ENCODE peak calls at places on chromosomes 6 and 20, in four cellular contexts. One of them, this sample, is unnamed. For H3K9me3 and H3K36me3, the result is how much of the 10 kb centered on the place peaks cover.

GRCh38 chr20:43770342-43770741 is 43.5 kb upstream of the GTSF1L start:
- DNase-seq in endodermal cell: no peak
- DNase-seq in psoas muscle: no peak
- DNase-seq in stomach: no peak
- DNase-seq in this sample: no peak

GRCh38 chr6:56334937-56335336 is 87.6 kb upstream of the COL21A1 start:
- DNase-seq in psoas muscle: no peak
- DNase-seq in stomach: no peak
- DNase-seq in endodermal cell: no peak
- DNase-seq in this sample: no peak

GRCh38 chr20:47710665-47711045 is 74.6 kb downstream of the SULF2 start:
- DNase-seq in psoas muscle: no peak
- DNase-seq in endodermal cell: no peak
- DNase-seq in stomach: no peak
- DNase-seq in this sample: no peak

GRCh38 chr20:51500311-51500710 is 42.2 kb downstream of the NFATC2 start:
- DNase-seq in endodermal cell: peak
- DNase-seq in stomach: no peak
- DNase-seq in psoas muscle: no peak
- DNase-seq in this sample: no peak

GRCh38 chr6:38773338-38773737 is 58.2 kb downstream of the DNAH8 start:
- DNase-seq in psoas muscle: no peak
- DNase-seq in endodermal cell: peak
- DNase-seq in stomach: no peak
- DNase-seq in this sample: no peak

GRCh38 chr6:166203003-166203640 is 35.5 kb upstream of the TBXT start:
- DNase-seq in stomach: no peak
- DNase-seq in endodermal cell: no peak
- DNase-seq in psoas muscle: no peak
- DNase-seq in this sample: no peak

GRCh38 chr20:1417273-1417672 is 24.4 kb upstream of the FKBP1A start:
- DNase-seq in endodermal cell: no peak
- DNase-seq in stomach: no peak
- DNase-seq in psoas muscle: no peak
- DNase-seq in this sample: no peak

GRCh38 chr20:913306-913849 is 2.8 kb downstream of the ANGPT4 start:
- DNase-seq in endodermal cell: no peak
- DNase-seq in psoas muscle: no peak
- DNase-seq in stomach: no peak
- DNase-seq in this sample: no peak

GRCh38 chr6:113690255-113690956 is 166.7 kb upstream of the MARCKS start:
- DNase-seq in psoas muscle: no peak
- DNase-seq in endodermal cell: no peak
- DNase-seq in stomach: no peak
- DNase-seq in this sample: no peak

GRCh38 chr20:35558416-35558815 is 16.5 kb downstream of the ERGIC3 start:
- DNase-seq in endodermal cell: no peak
- DNase-seq in stomach: no peak
- DNase-seq in psoas muscle: peak
- DNase-seq in this sample: no peak

GRCh38 chr20:10954137-10954840 is 280.5 kb upstream of the JAG1 start:
- DNase-seq in stomach: peak
- DNase-seq in endodermal cell: peak
- DNase-seq in psoas muscle: no peak
- DNase-seq in this sample: peak

GRCh38 chr6:148965287-148965686 is 218.5 kb downstream of the UST start:
- DNase-seq in psoas muscle: peak
- DNase-seq in endodermal cell: no peak
- DNase-seq in stomach: no peak
- DNase-seq in this sample: no peak

GRCh38 chr6:107600111-107600510 is 110.2 kb downstream of the SOBP start:
- DNase-seq in psoas muscle: no peak
- DNase-seq in endodermal cell: peak
- DNase-seq in stomach: no peak
- DNase-seq in this sample: no peak

GRCh38 chr6:7230327-7230691 is 82.7 kb downstream of the SSR1 start:
- DNase-seq in stomach: no peak
- DNase-seq in endodermal cell: no peak
- DNase-seq in psoas muscle: no peak
- DNase-seq in this sample: no peak

GRCh38 chr6:146423450-146423849 is 120.2 kb upstream of the RAB32 start:
- DNase-seq in stomach: no peak
- DNase-seq in endodermal cell: no peak
- DNase-seq in psoas muscle: no peak
- DNase-seq in this sample: no peak

GRCh38 chr6:129340983-129341382 is 369.0 kb downstream of the ARHGAP18 start:
- DNase-seq in psoas muscle: no peak
- DNase-seq in stomach: no peak
- DNase-seq in endodermal cell: no peak
- DNase-seq in this sample: no peak

GRCh38 chr20:46269372-46269771 is 38.9 kb downstream of the CDH22 start:
- DNase-seq in endodermal cell: no peak
- DNase-seq in psoas muscle: no peak
- DNase-seq in stomach: no peak
- DNase-seq in this sample: no peak

GRCh38 chr6:166173292-166173951 is 5.8 kb upstream of the TBXT start:
- DNase-seq in endodermal cell: peak
- DNase-seq in psoas muscle: no peak
- DNase-seq in stomach: peak
- DNase-seq in this sample: peak

GRCh38 chr6:14499804-14500203 is 382.2 kb downstream of the CD83 start:
- DNase-seq in endodermal cell: peak
- DNase-seq in stomach: no peak
- DNase-seq in psoas muscle: no peak
- DNase-seq in this sample: no peak

GRCh38 chr6:33160728-33161323 is 31.4 kb downstream of the COL11A2 start:
- DNase-seq in psoas muscle: no peak
- DNase-seq in stomach: peak
- DNase-seq in endodermal cell: peak
- DNase-seq in this sample: peak

GRCh38 chr6:98487612-98488011 is 346.8 kb upstream of the POU3F2 start:
- DNase-seq in stomach: no peak
- DNase-seq in psoas muscle: no peak
- DNase-seq in endodermal cell: peak
- DNase-seq in this sample: no peak

GRCh38 chr6:107816818-107817217 is 7.3 kb downstream of the SCML4 start:
- DNase-seq in endodermal cell: no peak
- DNase-seq in stomach: peak
- DNase-seq in psoas muscle: no peak
- DNase-seq in this sample: no peak

GRCh38 chr6:34514593-34515472 is 41.3 kb downstream of the SPDEF start:
- DNase-seq in endodermal cell: peak
- DNase-seq in psoas muscle: peak
- DNase-seq in stomach: no peak
- DNase-seq in this sample: no peak

GRCh38 chr6:36688534-36689075 is 9.0 kb upstream of the RAB44 start:
- DNase-seq in endodermal cell: peak
- DNase-seq in psoas muscle: peak
- DNase-seq in stomach: no peak
- DNase-seq in this sample: no peak

GRCh38 chr6:11432713-11433450 is 104.7 kb upstream of the TMEM170B start:
- DNase-seq in psoas muscle: no peak
- DNase-seq in stomach: no peak
- DNase-seq in endodermal cell: no peak
- DNase-seq in this sample: no peak

GRCh38 chr6:31657406-31658157 is 1.9 kb downstream of the APOM start:
- DNase-seq in stomach: no peak
- DNase-seq in endodermal cell: no peak
- DNase-seq in psoas muscle: no peak
- DNase-seq in this sample: no peak

GRCh38 chr20:57403216-57403615 is 12.0 kb downstream of the RBM38 start:
- DNase-seq in psoas muscle: peak
- DNase-seq in endodermal cell: no peak
- DNase-seq in stomach: no peak
- DNase-seq in this sample: no peak

GRCh38 chr6:11824986-11825385 is 46.4 kb upstream of the ADTRP start:
- DNase-seq in endodermal cell: no peak
- DNase-seq in psoas muscle: no peak
- DNase-seq in stomach: no peak
- DNase-seq in this sample: no peak

GRCh38 chr6:4008324-4009047 is 70.5 kb downstream of the FAM217A start:
- DNase-seq in endodermal cell: no peak
- DNase-seq in stomach: no peak
- DNase-seq in psoas muscle: no peak
- DNase-seq in this sample: no peak
- TF ChIP-seq CTCF in endodermal cell: peak
- TF ChIP-seq CTCF in stomach: peak
- TF ChIP-seq CTCF in psoas muscle: peak
- TF ChIP-seq CTCF in this sample: peak

GRCh38 chr20:62236997-62237771 is 1.1 kb upstream of the OSBPL2 start:
- DNase-seq in psoas muscle: no peak
- DNase-seq in stomach: no peak
- DNase-seq in endodermal cell: no peak
- DNase-seq in this sample: no peak

GRCh38 chr20:62238569-62239277 is 402 bp downstream of the OSBPL2 start:
- DNase-seq in psoas muscle: no peak
- DNase-seq in stomach: peak
- DNase-seq in endodermal cell: peak
- DNase-seq in this sample: no peak

GRCh38 chr20:62236674-62236996 is 1.7 kb upstream of the OSBPL2 start:
- DNase-seq in stomach: no peak
- DNase-seq in psoas muscle: no peak
- DNase-seq in endodermal cell: peak
- DNase-seq in this sample: no peak

GRCh38 chr20:62239278-62239879 is 1.1 kb downstream of the OSBPL2 start:
- DNase-seq in psoas muscle: no peak
- DNase-seq in endodermal cell: peak
- DNase-seq in stomach: no peak
- DNase-seq in this sample: no peak

GRCh38 chr20:62237772-62238568 is at the start of gene OSBPL2:
- DNase-seq in psoas muscle: peak
- DNase-seq in stomach: peak
- DNase-seq in endodermal cell: peak
- DNase-seq in this sample: peak
- H3K9me3 ChIP-seq in psoas muscle: under half
- H3K9me3 ChIP-seq in stomach: under half
- H3K9me3 ChIP-seq in endodermal cell: under half
- H3K9me3 ChIP-seq in this sample: under half

GRCh38 chr6:134980846-134981245 is 30.9 kb upstream of the ALDH8A1 start:
- DNase-seq in stomach: no peak
- DNase-seq in endodermal cell: no peak
- DNase-seq in psoas muscle: no peak
- DNase-seq in this sample: no peak
- H3K36me3 ChIP-seq in stomach: half or more
- H3K36me3 ChIP-seq in endodermal cell: half or more
- H3K36me3 ChIP-seq in psoas muscle: under half
- H3K36me3 ChIP-seq in this sample: under half

GRCh38 chr20:7606941-7607340 is 333.3 kb downstream of the HAO1 start:
- DNase-seq in stomach: no peak
- DNase-seq in psoas muscle: no peak
- DNase-seq in endodermal cell: no peak
- DNase-seq in this sample: no peak

GRCh38 chr20:7609250-7609649 is 331.0 kb downstream of the HAO1 start:
- DNase-seq in psoas muscle: no peak
- DNase-seq in endodermal cell: no peak
- DNase-seq in stomach: no peak
- DNase-seq in this sample: no peak

GRCh38 chr20:7610681-7611080 is 329.6 kb downstream of the HAO1 start:
- DNase-seq in psoas muscle: no peak
- DNase-seq in endodermal cell: no peak
- DNase-seq in stomach: no peak
- DNase-seq in this sample: no peak

GRCh38 chr20:7608246-7608645 is 332.0 kb downstream of the HAO1 start:
- DNase-seq in stomach: no peak
- DNase-seq in psoas muscle: no peak
- DNase-seq in endodermal cell: peak
- DNase-seq in this sample: no peak
- TF ChIP-seq CTCF in stomach: no peak
- TF ChIP-seq CTCF in psoas muscle: no peak
- TF ChIP-seq CTCF in endodermal cell: no peak
- TF ChIP-seq CTCF in this sample: no peak

GRCh38 chr20:9739991-9740390 is 98.9 kb downstream of the PAK5 start:
- DNase-seq in endodermal cell: no peak
- DNase-seq in psoas muscle: no peak
- DNase-seq in stomach: no peak
- DNase-seq in this sample: no peak

GRCh38 chr20:9741996-9742395 is 96.9 kb downstream of the PAK5 start:
- DNase-seq in endodermal cell: no peak
- DNase-seq in psoas muscle: no peak
- DNase-seq in stomach: no peak
- DNase-seq in this sample: no peak

GRCh38 chr20:9744551-9744950 is 94.3 kb downstream of the PAK5 start:
- DNase-seq in psoas muscle: no peak
- DNase-seq in stomach: no peak
- DNase-seq in endodermal cell: no peak
- DNase-seq in this sample: no peak

GRCh38 chr20:9740486-9740885 is 98.4 kb downstream of the PAK5 start:
- DNase-seq in stomach: no peak
- DNase-seq in endodermal cell: no peak
- DNase-seq in psoas muscle: no peak
- DNase-seq in this sample: no peak

DNA sequence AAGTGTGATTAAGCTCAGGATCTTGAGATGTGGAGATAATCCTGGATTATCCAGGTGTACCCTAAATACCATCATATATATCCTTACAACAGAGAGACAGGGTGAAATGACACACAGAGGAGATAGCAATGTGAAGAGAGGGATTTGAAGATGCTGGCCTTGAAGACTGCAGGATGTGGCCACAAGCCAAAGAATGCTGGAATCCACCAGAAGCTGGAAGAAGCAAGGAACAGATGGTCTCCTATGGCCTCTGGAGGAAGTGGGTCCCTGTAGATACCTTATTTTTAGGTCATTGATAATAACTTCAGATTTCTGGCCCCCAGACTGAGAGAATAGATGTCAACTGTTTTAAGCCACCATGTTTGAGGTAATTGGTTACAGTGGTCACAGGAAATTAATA is 95.0 kb downstream of the PAK5 start:
- DNase-seq in stomach: no peak
- DNase-seq in endodermal cell: no peak
- DNase-seq in psoas muscle: no peak
- DNase-seq in this sample: no peak
- H3K9me3 ChIP-seq in stomach: under half
- H3K9me3 ChIP-seq in endodermal cell: under half
- H3K9me3 ChIP-seq in psoas muscle: under half
- H3K9me3 ChIP-seq in this sample: under half

GRCh38 chr6:142531727-142532126 is 229.9 kb downstream of the ADGRG6 start:
- DNase-seq in psoas muscle: no peak
- DNase-seq in endodermal cell: no peak
- DNase-seq in stomach: no peak
- DNase-seq in this sample: no peak

GRCh38 chr6:142534484-142534883 is 232.7 kb downstream of the ADGRG6 start:
- DNase-seq in endodermal cell: no peak
- DNase-seq in psoas muscle: no peak
- DNase-seq in stomach: no peak
- DNase-seq in this sample: no peak

GRCh38 chr6:142530566-142530965 is 228.8 kb downstream of the ADGRG6 start:
- DNase-seq in stomach: no peak
- DNase-seq in endodermal cell: no peak
- DNase-seq in psoas muscle: no peak
- DNase-seq in this sample: no peak
- H3K36me3 ChIP-seq in stomach: under half
- H3K36me3 ChIP-seq in endodermal cell: under half
- H3K36me3 ChIP-seq in psoas muscle: under half
- H3K36me3 ChIP-seq in this sample: under half

GRCh38 chr6:27753668-27754407 is 158.4 kb downstream of the OR2B2 start:
- DNase-seq in psoas muscle: peak
- DNase-seq in endodermal cell: peak
- DNase-seq in stomach: peak
- DNase-seq in this sample: peak
- TF ChIP-seq CTCF in psoas muscle: no peak
- TF ChIP-seq CTCF in endodermal cell: peak
- TF ChIP-seq CTCF in stomach: no peak
- TF ChIP-seq CTCF in this sample: no peak

This sample was measured in lung.